ENCODE peak calls at places on chromosomes 7 and 10, in five cellular contexts. L is heart left ventricle, D is B cell, N is astrocyte of the spinal cord, Q is BJ. Z is an unnamed sample.

GRCh38 chr10:124063736-124064135 is 29.7 kb downstream of the CHST15 start:
- DNase-seq in Q (peak; percentile 89), D (peak; percentile 42), N (peak; percentile 84), L (no peak), Z (peak; percentile 80)

GRCh38 chr7:5594616-5595544 is 171.2 kb upstream of the TNRC18 start:
- DNase-seq in L (no peak), Q (no peak), D (peak; percentile 42), N (peak; percentile 55), Z (peak; percentile 52)

GRCh38 chr7:101564778-101565211 is 64.3 kb downstream of the MYL10 start:
- DNase-seq in N (no peak), D (no peak), Q (no peak), L (peak; percentile 20), Z (no peak)

GRCh38 chr7:34181271-34181958 is 276.1 kb downstream of the BMPER start:
- DNase-seq in D (no peak), Q (no peak), L (no peak), N (no peak), Z (no peak)

GRCh38 chr7:142906643-142907042 is 21.1 kb upstream of the TRPV6 start:
- DNase-seq in N (no peak), Q (no peak), L (no peak), D (no peak), Z (no peak)

GRCh38 chr10:124872681-124873080 is 69.2 kb upstream of the ZRANB1 start:
- DNase-seq in L (no peak), D (no peak), N (no peak), Q (no peak), Z (no peak)

GRCh38 chr7:139886206-139886605 is 57.1 kb downstream of the TBXAS1 start:
- DNase-seq in Q (no peak), L (no peak), N (no peak), D (no peak), Z (no peak)

GRCh38 chr10:102919992-102920736 is 2.1 kb downstream of the CNNM2 start:
- DNase-seq in Q (no peak), L (no peak), N (no peak), D (no peak), Z (no peak)

DNA sequence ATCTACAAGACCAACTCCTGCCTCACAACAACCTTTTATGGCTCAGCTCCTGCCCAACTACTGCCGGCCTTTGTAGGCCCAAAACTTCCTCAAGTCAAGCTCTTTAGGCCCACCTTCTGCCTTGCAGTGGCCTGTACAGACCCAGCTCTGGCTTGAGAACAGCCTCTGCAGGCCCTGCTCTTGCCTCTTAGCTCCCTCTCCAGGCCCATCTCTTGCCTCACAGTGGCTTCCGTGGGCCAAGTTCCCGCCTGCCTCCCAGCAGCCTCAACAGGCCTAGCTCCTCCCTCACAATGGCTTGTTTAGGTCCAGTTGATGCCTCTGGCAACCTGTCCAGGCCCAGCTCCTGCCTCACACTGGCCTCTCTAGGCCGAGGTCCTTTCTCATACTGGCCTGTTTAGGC is 32.4 kb upstream of the VKORC1L1 start:
- DNase-seq in N (no peak), Q (no peak), L (no peak), D (no peak), Z (no peak)
- TF ChIP-seq CTCF in N (no peak), Q (no peak), L (no peak), D (no peak), Z (no peak)

GRCh38 chr7:52720856-52721255 is 314.6 kb upstream of the POM121L12 start:
- DNase-seq in D (no peak), Q (no peak), L (no peak), N (no peak), Z (no peak)
- TF ChIP-seq CTCF in D (no peak), Q (no peak), L (no peak), N (no peak), Z (no peak)

GRCh38 chr7:150806863-150807262 is 6.3 kb downstream of the TMEM176A start:
- DNase-seq in D (no peak), L (no peak), Q (no peak), N (no peak), Z (no peak)
- TF ChIP-seq CTCF in D (no peak), L (no peak), Q (no peak), N (no peak), Z (no peak)

GRCh38 chr7:133207687-133208086 is 45.2 kb upstream of the EXOC4 start:
- DNase-seq in Q (no peak), D (no peak), L (no peak), N (no peak), Z (peak; percentile 9)
- TF ChIP-seq CTCF in Q (peak; percentile 21), D (no peak), L (no peak), N (peak; percentile 14), Z (peak; percentile 11)

GRCh38 chr7:91291902-91292301 is 27.7 kb downstream of the FZD1 start:
- DNase-seq in D (no peak), Q (no peak), L (no peak), N (no peak), Z (no peak)
- TF ChIP-seq CTCF in D (no peak), Q (no peak), L (no peak), N (no peak), Z (no peak)

GRCh38 chr7:26200113-26200443 is 468 bp downstream of the HNRNPA2B1 start:
- DNase-seq in D (peak; percentile 84), L (peak; percentile 79), N (peak; percentile 56), Q (no peak), Z (peak; percentile 53)

GRCh38 chr7:26200444-26201260 is at the start of gene HNRNPA2B1:
- DNase-seq in Q (peak; percentile 89), L (peak; percentile 98), N (peak; percentile 99), D (peak; percentile 99), Z (peak; percentile 99)

GRCh38 chr7:26198133-26198780 is 2.3 kb downstream of the HNRNPA2B1 start:
- DNase-seq in L (no peak), D (peak; percentile 57), Q (no peak), N (peak; percentile 48), Z (peak; percentile 61)

GRCh38 chr7:26198781-26199169 is 1.8 kb downstream of the HNRNPA2B1 start:
- DNase-seq in N (no peak), L (no peak), D (no peak), Q (no peak), Z (no peak)

GRCh38 chr7:26199301-26200112 is 1.0 kb downstream of the HNRNPA2B1 start:
- DNase-seq in N (no peak), D (peak; percentile 78), L (peak; percentile 83), Q (no peak), Z (peak; percentile 52)
- TF ChIP-seq CTCF in N (no peak), D (no peak), L (no peak), Q (peak; percentile 2), Z (no peak)

GRCh38 chr7:35734001-35734483 is 39.1 kb upstream of the HERPUD2 start:
- DNase-seq in D (no peak), N (no peak), Q (no peak), L (no peak), Z (no peak)
- TF ChIP-seq CTCF in D (no peak), N (no peak), Q (no peak), L (no peak), Z (no peak)